ENCODE peak calls at places on chromosomes 16 and 17, in four cellular contexts. A is mammary epithelial cell, E is PC-9, I is GM23248. M is an unnamed sample.
A peak's percentile ranks its signal among the peaks of the same experiment; 100 is the strongest.

GRCh38 chr17:74527081-74527480 is 4.2 kb downstream of the CD300LB start:
- DNase-seq in A (no peak), E (no peak), I (no peak), M (no peak)

GRCh38 chr17:37848690-37849616 is 75.3 kb upstream of the TBC1D3K start:
- DNase-seq in A (peak; percentile 93), E (peak; percentile 39), I (peak; percentile 77), M (peak; percentile 65)

GRCh38 chr17:61280338-61280737 is 119.3 kb upstream of the TBX2 start:
- DNase-seq in A (no peak), E (no peak), I (peak; percentile 25), M (no peak)

GRCh38 chr16:75296606-75297005 is 45.2 kb upstream of the BCAR1 start:
- DNase-seq in A (no peak), E (no peak), I (peak; percentile 26), M (no peak)

GRCh38 chr17:79459003-79459655 is 151.7 kb downstream of the RBFOX3 start:
- DNase-seq in A (no peak), E (no peak), I (no peak), M (no peak)

GRCh38 chr17:74605361-74605760 is 13.3 kb upstream of the CD300LD start:
- DNase-seq in A (peak; percentile 92), E (no peak), I (peak; percentile 96), M (peak; percentile 85)

GRCh38 chr17:41403409-41404023 is 6.1 kb upstream of the KRT31 start:
- DNase-seq in A (no peak), E (no peak), I (no peak), M (no peak)

GRCh38 chr17:48751733-48752398 is 23.3 kb upstream of the HOXB13 start:
- DNase-seq in A (no peak), E (no peak), I (no peak), M (no peak)

GRCh38 chr17:29567362-29568330 is 809 bp upstream of the ABHD15 start:
- DNase-seq in A (peak; percentile 59), E (peak; percentile 58), I (peak; percentile 73), M (peak; percentile 47)

GRCh38 chr17:1110524-1110843 is 69.3 kb downstream of the ABR start:
- DNase-seq in A (no peak), E (no peak), I (no peak), M (no peak)
- H3K4me1 ChIP-seq in A (peaks cover 52% of the 10 kb centered on the region), E (peaks cover 57% of the 10 kb centered on the region), I (peaks cover 36% of the 10 kb centered on the region), M (peaks cover 48% of the 10 kb centered on the region)

GRCh38 chr17:55480907-55481306 is 30.3 kb downstream of the SMIM36 start:
- DNase-seq in A (no peak), E (peak; percentile 31), I (no peak), M (no peak)
- TF ChIP-seq EZH2 in A (no peak), E (no peak), I (no peak), M (no peak)

GRCh38 chr16:88442811-88443576 is 10.1 kb upstream of the ZFPM1 start:
- DNase-seq in A (peak; percentile 62), E (peak; percentile 64), I (peak; percentile 82), M (peak; percentile 81)
- H3K27ac ChIP-seq in A (no peak overlapping the region), E (no peak overlapping the region), I (no peak overlapping the region), M (no peak overlapping the region)

GRCh38 chr17:45112559-45113423 is 19.5 kb downstream of the PLCD3 start:
- DNase-seq in A (no peak), E (no peak), I (no peak), M (no peak)

GRCh38 chr17:45108595-45109521 is 23.5 kb downstream of the PLCD3 start:
- DNase-seq in A (no peak), E (no peak), I (no peak), M (peak; percentile 39)

GRCh38 chr17:45111838-45112237 is 20.5 kb downstream of the PLCD3 start:
- DNase-seq in A (no peak), E (no peak), I (no peak), M (no peak)

GRCh38 chr17:45113424-45113754 is 18.9 kb downstream of the PLCD3 start:
- DNase-seq in A (no peak), E (no peak), I (no peak), M (no peak)

DNA sequence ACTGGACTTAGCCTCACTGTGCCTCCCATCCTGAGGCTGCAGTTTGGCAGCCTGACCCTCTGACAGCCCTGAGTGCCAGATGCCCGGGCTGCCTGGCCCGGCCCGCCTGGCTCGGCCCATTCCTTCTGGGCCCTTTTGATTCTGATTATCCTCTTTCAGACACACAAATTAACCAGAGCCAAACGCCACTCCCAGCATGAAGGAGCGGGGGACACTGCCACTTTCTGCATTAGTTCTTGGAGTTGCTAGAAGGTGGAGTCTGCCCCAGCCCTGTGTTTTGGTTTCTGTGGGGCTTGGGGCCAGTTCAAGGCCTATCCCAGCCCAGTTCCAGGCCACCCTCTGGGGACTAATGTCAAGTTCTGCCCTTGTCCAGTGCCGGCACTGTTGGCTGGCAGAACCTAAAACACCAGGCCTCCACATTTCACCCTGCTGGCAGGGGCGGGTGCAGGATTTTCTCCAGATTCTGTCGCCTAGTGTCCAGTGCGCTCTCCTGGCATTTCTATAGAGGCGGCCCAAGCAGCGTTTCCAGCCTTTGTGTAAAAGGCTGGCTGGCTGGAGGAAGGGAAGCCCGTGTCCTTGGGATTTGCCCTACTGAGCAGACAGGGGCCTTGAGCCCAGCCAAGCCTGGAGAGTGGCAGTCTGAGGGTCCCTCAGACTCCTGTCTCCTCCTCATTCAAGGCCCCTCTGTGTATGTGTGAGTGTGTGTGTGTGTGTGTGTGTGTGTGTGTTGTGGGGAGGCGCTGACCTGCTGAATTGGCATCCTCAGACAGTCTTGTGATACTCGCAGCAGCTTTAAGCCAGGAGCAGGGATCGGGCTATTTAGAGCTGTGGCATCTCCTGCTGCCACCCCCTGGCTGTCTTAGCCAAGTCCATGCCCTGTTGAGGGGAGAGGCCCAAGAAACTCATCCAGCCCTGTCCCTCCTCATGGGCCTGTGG is 21.4 kb downstream of the PLCD3 start:
- DNase-seq in A (no peak), E (no peak), I (peak; percentile 43), M (no peak)
- H3K4me1 ChIP-seq in A (no peaks in the 10 kb centered on the region), E (no peaks in the 10 kb centered on the region), I (no peaks in the 10 kb centered on the region), M (no peaks in the 10 kb centered on the region)

GRCh38 chr17:64328036-64328874 is 62.4 kb downstream of the PECAM1 start:
- DNase-seq in A (no peak), E (no peak), I (no peak), M (no peak)
- TF ChIP-seq EZH2 in A (no peak), E (no peak), I (no peak), M (no peak)

GRCh38 chr17:64306850-64307463 is 43.9 kb upstream of the TEX2 start:
- DNase-seq in A (peak; percentile 33), E (peak; percentile 62), I (peak; percentile 78), M (peak; percentile 89)

GRCh38 chr17:64304512-64304911 is 41.5 kb upstream of the TEX2 start:
- DNase-seq in A (no peak), E (no peak), I (no peak), M (no peak)

GRCh38 chr17:64313577-64313976 is 50.5 kb upstream of the TEX2 start:
- DNase-seq in A (no peak), E (no peak), I (no peak), M (no peak)

GRCh38 chr17:64309021-64309420 is 46.0 kb upstream of the TEX2 start:
- DNase-seq in A (no peak), E (no peak), I (no peak), M (no peak)

DNA sequence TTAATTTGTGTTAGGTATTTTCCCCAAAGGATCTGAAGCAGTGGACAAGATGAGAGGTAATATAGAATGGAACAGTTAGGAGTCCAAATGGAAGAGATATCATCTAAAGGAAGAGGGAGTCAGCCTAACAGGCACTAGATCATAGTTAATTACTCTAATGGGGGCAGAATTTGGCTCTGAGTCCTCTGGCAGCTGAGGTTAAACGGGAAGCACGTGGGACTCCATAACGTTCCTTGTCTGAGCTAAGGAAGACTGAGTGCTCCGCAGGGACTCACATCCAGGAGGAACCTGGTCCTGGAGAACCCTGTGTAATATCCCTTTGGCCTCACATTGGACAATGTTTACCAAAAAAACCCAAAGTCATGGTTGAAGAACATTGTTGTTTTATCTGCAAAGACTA is 46.6 kb upstream of the TEX2 start:
- DNase-seq in A (no peak), E (no peak), I (no peak), M (no peak)
- H3K27ac ChIP-seq in A (no peak overlapping the region), E (no peak overlapping the region), I (no peak overlapping the region), M (no peak overlapping the region)

GRCh38 chr17:40344321-40345160 is 20.0 kb downstream of the GJD3 start:
- DNase-seq in A (no peak), E (no peak), I (peak; percentile 51), M (no peak)

GRCh38 chr17:40342575-40343058 is 21.9 kb downstream of the GJD3 start:
- DNase-seq in A (no peak), E (no peak), I (peak; percentile 50), M (no peak)

GRCh38 chr17:40345161-40346034 is 19.1 kb downstream of the GJD3 start:
- DNase-seq in A (peak; percentile 61), E (no peak), I (peak; percentile 71), M (peak; percentile 32)

GRCh38 chr17:40341808-40342574 is 22.5 kb downstream of the GJD3 start:
- DNase-seq in A (no peak), E (peak; percentile 51), I (peak; percentile 86), M (peak; percentile 41)

GRCh38 chr17:40343126-40344119 is 21.1 kb downstream of the GJD3 start:
- DNase-seq in A (no peak), E (no peak), I (peak; percentile 29), M (no peak)
- H3K4me1 ChIP-seq in A (peaks cover 65% of the 10 kb centered on the region), E (peaks cover 12% of the 10 kb centered on the region), I (peaks cover 40% of the 10 kb centered on the region), M (peaks cover 7% of the 10 kb centered on the region)

DNA sequence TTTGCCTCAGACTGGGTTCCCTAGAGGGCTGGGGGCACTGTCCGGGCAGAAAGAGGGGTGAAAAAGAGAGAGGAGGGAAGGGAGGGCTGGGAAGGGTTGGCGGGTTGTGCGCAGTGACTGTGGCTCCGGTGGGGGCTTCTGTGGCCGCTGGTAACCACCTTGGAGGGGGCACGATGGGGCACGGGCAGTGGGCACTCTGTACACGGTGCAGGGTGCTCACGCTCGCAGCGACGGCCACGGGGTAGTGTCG is 591 bp downstream of the PLLP start:
- DNase-seq in A (no peak), E (no peak), I (no peak), M (no peak)
- TF ChIP-seq EZH2 in A (no peak), E (no peak), I (peak; percentile 11), M (no peak)

GRCh38 chr16:2900526-2901075 is 11.1 kb upstream of the FLYWCH1 start:
- DNase-seq in A (no peak), E (no peak), I (no peak), M (no peak)
- H3K27ac ChIP-seq in A (no peak overlapping the region), E (no peak overlapping the region), I (no peak overlapping the region), M (no peak overlapping the region)

M was measured in PC-3.